ENCODE peak calls at places on chromosomes 13 and 19, in four cellular contexts. S is SK-N-SH, Q is GM12878, O is K562. Z is an unnamed sample.

GRCh38 chr13:73069206-73069815 is 10.5 kb downstream of the KLF5 start:
- DNase-seq in Q (no peak), S (no peak), O (no peak), Z (no peak)

GRCh38 chr19:16355293-16356043 is 30.8 kb downstream of the KLF2 start:
- DNase-seq in O (peak; percentile 78), Q (no peak), S (no peak), Z (no peak)

GRCh38 chr19:4662020-4662695 is 8.0 kb downstream of the MYDGF start:
- DNase-seq in Q (no peak), S (no peak), O (no peak), Z (no peak)

GRCh38 chr13:77507931-77508776 is 27.4 kb upstream of the SCEL start:
- DNase-seq in O (no peak), S (no peak), Q (no peak), Z (no peak)

GRCh38 chr19:34732548-34733255 is 1.3 kb upstream of the ZNF181 start:
- DNase-seq in O (peak; percentile 61), S (peak; percentile 30), Q (no peak), Z (no peak)

GRCh38 chr19:23101241-23101640 is 15.6 kb upstream of the ZNF730 start:
- DNase-seq in O (no peak), S (no peak), Q (no peak), Z (no peak)

GRCh38 chr13:60267498-60268202 is 103.9 kb upstream of the DIAPH3 start:
- DNase-seq in O (peak; percentile 23), Q (no peak), S (no peak), Z (peak; percentile 45)

GRCh38 chr13:46114599-46114998 is 9.8 kb upstream of the CPB2 start:
- DNase-seq in O (no peak), S (no peak), Q (no peak), Z (no peak)

DNA sequence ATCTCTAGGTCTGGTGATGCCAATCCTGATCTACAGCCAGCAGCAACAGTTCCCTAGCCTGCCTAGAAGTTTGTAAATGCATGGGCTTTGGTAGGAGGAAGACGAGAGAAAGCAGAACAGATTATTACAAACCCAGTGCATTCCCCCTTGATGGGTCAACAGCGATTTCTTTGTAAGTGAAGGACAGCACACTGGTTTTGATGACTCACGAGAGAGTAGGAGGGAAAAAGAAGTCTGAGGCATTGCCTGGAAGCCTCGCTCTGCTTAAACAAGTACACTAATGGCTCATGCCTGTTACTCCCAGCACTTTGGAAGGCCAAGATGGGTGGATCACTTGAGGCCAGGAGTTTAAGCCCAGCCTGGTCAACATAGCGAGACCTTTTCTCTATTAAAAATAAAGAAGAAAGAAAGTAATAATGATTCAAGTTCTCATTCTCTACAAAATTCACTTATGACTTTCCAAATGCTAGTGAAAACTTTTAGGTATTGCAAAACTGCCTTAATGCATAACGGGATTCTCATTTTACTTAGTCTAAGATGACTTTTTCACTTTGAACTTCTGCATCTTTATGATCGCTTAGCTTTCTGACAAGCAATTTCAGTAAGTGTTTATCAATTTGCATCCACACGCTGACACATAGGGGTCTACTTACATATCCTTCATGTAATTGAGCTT is 47.7 kb upstream of the USPL1 start:
- DNase-seq in S (no peak), Q (no peak), O (peak; percentile 7), Z (no peak)
- TF ChIP-seq USF1 in S (no peak), Q (no peak), O (no peak), Z (no peak)

GRCh38 chr13:67221630-67222226 is 8.4 kb downstream of the PCDH9 start:
- DNase-seq in Q (no peak), O (no peak), S (no peak), Z (no peak)

GRCh38 chr13:67223742-67224141 is 6.4 kb downstream of the PCDH9 start:
- DNase-seq in S (no peak), Q (no peak), O (no peak), Z (no peak)

GRCh38 chr13:67224148-67224846 is 5.8 kb downstream of the PCDH9 start:
- DNase-seq in O (peak; percentile 65), Q (no peak), S (peak; percentile 62), Z (peak; percentile 43)

GRCh38 chr13:67225252-67226159 is 4.6 kb downstream of the PCDH9 start:
- DNase-seq in O (no peak), Q (no peak), S (no peak), Z (no peak)

GRCh38 chr13:67223024-67223423 is 7.1 kb downstream of the PCDH9 start:
- DNase-seq in S (no peak), Q (no peak), O (no peak), Z (no peak)
- TF ChIP-seq USF1 in S (no peak), Q (no peak), O (no peak), Z (no peak)

DNA sequence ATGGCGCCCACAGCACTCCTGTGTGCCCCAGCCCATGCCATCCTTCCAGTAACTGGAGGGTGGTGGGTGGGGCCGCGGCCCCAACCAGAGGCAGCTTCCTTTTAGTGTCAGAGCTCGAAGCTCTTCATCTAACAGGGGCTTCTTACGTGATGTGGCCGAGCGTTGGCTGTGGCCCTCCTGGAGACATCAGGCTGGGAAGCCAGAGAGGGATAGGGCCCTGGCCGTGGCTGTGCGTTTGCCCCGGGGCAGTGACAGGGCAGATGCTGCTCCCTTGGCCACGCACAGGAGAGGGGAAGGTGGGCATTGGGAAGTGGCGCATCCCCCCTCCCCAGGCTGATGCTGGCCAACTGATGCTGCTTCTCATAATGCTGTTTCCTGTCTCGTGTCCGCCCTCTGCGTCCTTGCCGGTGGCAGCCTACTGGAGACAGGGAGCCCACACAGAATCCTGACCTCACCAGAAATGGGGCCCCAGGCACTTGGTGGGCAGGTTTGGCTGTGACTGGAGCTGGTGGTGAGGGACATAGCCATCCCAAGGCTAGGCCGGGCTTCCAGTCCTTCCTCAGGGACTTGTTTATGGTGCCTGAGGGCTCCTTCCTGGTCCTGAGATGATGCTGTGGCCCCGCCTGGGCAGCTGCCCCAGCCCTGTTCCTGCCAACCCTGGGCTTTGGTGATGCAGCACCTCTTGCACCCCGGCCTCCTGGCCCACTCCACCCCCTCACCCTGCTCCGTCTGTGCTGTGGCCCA is 34.3 kb downstream of the ATP4B start:
- DNase-seq in Q (no peak), O (no peak), S (no peak), Z (no peak)
- TF ChIP-seq USF1 in Q (no peak), O (no peak), S (no peak), Z (no peak)

GRCh38 chr19:43447655-43448054 is 17.8 kb downstream of the LYPD3 start:
- DNase-seq in Q (no peak), O (no peak), S (no peak), Z (no peak)

GRCh38 chr19:43446746-43447489 is 18.5 kb downstream of the LYPD3 start:
- DNase-seq in Q (no peak), O (peak; percentile 78), S (peak; percentile 82), Z (peak; percentile 84)

GRCh38 chr19:43452517-43453045 is 12.8 kb downstream of the LYPD3 start:
- DNase-seq in O (no peak), S (no peak), Q (no peak), Z (no peak)

GRCh38 chr19:43455321-43456113 is 9.9 kb downstream of the LYPD3 start:
- DNase-seq in Q (no peak), S (no peak), O (no peak), Z (no peak)

DNA sequence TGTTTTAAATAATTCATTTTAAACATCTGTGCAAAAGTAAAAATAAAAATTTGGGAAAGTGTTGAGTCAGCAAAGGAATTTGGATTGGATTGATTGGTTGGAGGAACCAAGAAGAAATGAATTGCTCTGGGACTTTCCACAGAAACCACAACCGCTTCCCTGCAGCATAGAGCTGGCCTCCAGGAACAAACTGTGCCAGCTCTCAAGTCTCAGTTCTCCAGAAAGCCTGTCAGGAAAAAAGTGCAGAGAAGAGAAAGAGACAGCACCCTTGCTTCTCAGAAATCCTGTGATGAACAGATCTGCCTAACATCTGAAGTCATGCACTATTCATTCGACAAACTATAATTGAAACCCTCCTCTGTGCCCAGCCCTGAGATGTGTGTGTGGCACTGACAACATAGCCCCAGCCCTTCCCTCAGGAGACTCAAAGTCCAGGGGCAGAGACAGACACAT is 14.8 kb downstream of the LYPD3 start:
- DNase-seq in S (no peak), O (no peak), Q (no peak), Z (no peak)
- TF ChIP-seq USF1 in S (no peak), O (no peak), Q (no peak), Z (no peak)

DNA sequence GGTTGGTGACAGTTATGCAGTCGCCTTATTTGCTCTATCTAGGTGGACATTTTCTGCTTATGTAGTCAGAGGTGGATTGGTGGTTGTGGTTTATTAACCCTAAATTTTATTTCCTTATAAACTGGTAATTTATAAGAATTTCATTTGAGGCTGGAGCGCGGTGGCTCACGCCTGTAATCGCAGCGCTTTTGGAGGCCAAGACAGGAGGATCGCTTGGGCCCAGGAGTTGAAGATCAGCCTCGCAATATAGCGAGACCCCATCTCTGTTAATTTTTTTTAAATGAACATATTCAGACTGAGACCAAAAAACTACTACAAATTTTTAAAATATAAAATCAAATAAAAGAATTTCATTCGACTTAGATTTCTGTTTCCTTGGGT is 810 bp downstream of the ZNF627 start:
- DNase-seq in O (no peak), Q (no peak), S (no peak), Z (no peak)
- TF ChIP-seq USF1 in O (no peak), Q (no peak), S (no peak), Z (no peak)